ENCODE peak calls at places on chromosomes 2 and 18, in seven cellular contexts. One of them, this sample, is unnamed.

GRCh38 chr2:207768891-207769596 is 662 bp downstream of the FZD5 start:
- DNase-seq in endothelial cell: peak
- DNase-seq in lower leg skin: no peak
- DNase-seq in GM13977: peak
- DNase-seq in lung: peak
- DNase-seq in fibroblast of lung: peak
- DNase-seq in suprapubic skin: no peak
- DNase-seq in this sample: no peak

GRCh38 chr2:83874712-83875430 is 584.2 kb downstream of the SUCLG1 start:
- DNase-seq in lower leg skin: no peak
- DNase-seq in suprapubic skin: no peak
- DNase-seq in GM13977: no peak
- DNase-seq in fibroblast of lung: no peak
- DNase-seq in lung: no peak
- DNase-seq in endothelial cell: no peak
- DNase-seq in this sample: no peak

GRCh38 chr18:22428672-22429071 is 11.0 kb upstream of the CTAGE1 start:
- DNase-seq in fibroblast of lung: no peak
- DNase-seq in suprapubic skin: no peak
- DNase-seq in lower leg skin: no peak
- DNase-seq in endothelial cell: no peak
- DNase-seq in lung: no peak
- DNase-seq in GM13977: no peak
- DNase-seq in this sample: no peak

GRCh38 chr2:231710751-231711676 is 2.7 kb downstream of the PTMA start:
- DNase-seq in lung: peak
- DNase-seq in endothelial cell: peak
- DNase-seq in lower leg skin: no peak
- DNase-seq in GM13977: no peak
- DNase-seq in suprapubic skin: no peak
- DNase-seq in fibroblast of lung: peak
- DNase-seq in this sample: no peak

GRCh38 chr2:239496700-239497099 is 95.9 kb upstream of the HDAC4 start:
- DNase-seq in endothelial cell: no peak
- DNase-seq in suprapubic skin: no peak
- DNase-seq in GM13977: no peak
- DNase-seq in lung: no peak
- DNase-seq in fibroblast of lung: no peak
- DNase-seq in lower leg skin: no peak
- DNase-seq in this sample: no peak

GRCh38 chr2:230798769-230799399 is 65.9 kb upstream of the ITM2C start:
- DNase-seq in suprapubic skin: no peak
- DNase-seq in GM13977: peak
- DNase-seq in endothelial cell: peak
- DNase-seq in lung: peak
- DNase-seq in fibroblast of lung: peak
- DNase-seq in lower leg skin: no peak
- DNase-seq in this sample: no peak

GRCh38 chr2:207530160-207531023 is 630 bp downstream of the CREB1 start:
- DNase-seq in lung: peak
- DNase-seq in suprapubic skin: no peak
- DNase-seq in GM13977: peak
- DNase-seq in fibroblast of lung: peak
- DNase-seq in lower leg skin: no peak
- DNase-seq in endothelial cell: peak
- DNase-seq in this sample: no peak

GRCh38 chr2:239978381-239978780 is 46.8 kb downstream of the NDUFA10 start:
- DNase-seq in lower leg skin: no peak
- DNase-seq in suprapubic skin: no peak
- DNase-seq in lung: no peak
- DNase-seq in endothelial cell: no peak
- DNase-seq in GM13977: no peak
- DNase-seq in fibroblast of lung: peak
- DNase-seq in this sample: no peak

GRCh38 chr2:217900010-217900779 is 102.6 kb downstream of the TNS1 start:
- DNase-seq in fibroblast of lung: no peak
- DNase-seq in GM13977: no peak
- DNase-seq in suprapubic skin: no peak
- DNase-seq in lung: peak
- DNase-seq in endothelial cell: no peak
- DNase-seq in lower leg skin: no peak
- DNase-seq in this sample: no peak

GRCh38 chr2:46277470-46278190 is 19.6 kb upstream of the EPAS1 start:
- DNase-seq in endothelial cell: peak
- DNase-seq in GM13977: no peak
- DNase-seq in fibroblast of lung: no peak
- DNase-seq in suprapubic skin: no peak
- DNase-seq in lower leg skin: no peak
- DNase-seq in lung: no peak
- DNase-seq in this sample: no peak

GRCh38 chr2:46273919-46274318 is 23.3 kb upstream of the EPAS1 start:
- DNase-seq in lower leg skin: no peak
- DNase-seq in fibroblast of lung: no peak
- DNase-seq in suprapubic skin: no peak
- DNase-seq in GM13977: no peak
- DNase-seq in lung: no peak
- DNase-seq in endothelial cell: no peak
- DNase-seq in this sample: no peak

GRCh38 chr2:46278952-46279351 is 18.3 kb upstream of the EPAS1 start:
- DNase-seq in lower leg skin: no peak
- DNase-seq in endothelial cell: no peak
- DNase-seq in suprapubic skin: no peak
- DNase-seq in lung: no peak
- DNase-seq in GM13977: no peak
- DNase-seq in fibroblast of lung: no peak
- DNase-seq in this sample: no peak

GRCh38 chr2:46275995-46276394 is 21.2 kb upstream of the EPAS1 start:
- DNase-seq in GM13977: no peak
- DNase-seq in suprapubic skin: no peak
- DNase-seq in endothelial cell: no peak
- DNase-seq in lung: peak
- DNase-seq in lower leg skin: peak
- DNase-seq in fibroblast of lung: no peak
- DNase-seq in this sample: no peak

GRCh38 chr2:46276652-46277051 is 20.6 kb upstream of the EPAS1 start:
- DNase-seq in fibroblast of lung: no peak
- DNase-seq in GM13977: no peak
- DNase-seq in lower leg skin: no peak
- DNase-seq in suprapubic skin: no peak
- DNase-seq in lung: no peak
- DNase-seq in endothelial cell: no peak
- DNase-seq in this sample: no peak
- TF ChIP-seq CTCF in fibroblast of lung: peak
- TF ChIP-seq CTCF in GM13977: no peak
- TF ChIP-seq CTCF in lower leg skin: no peak
- TF ChIP-seq CTCF in suprapubic skin: no peak
- TF ChIP-seq CTCF in lung: no peak
- TF ChIP-seq CTCF in endothelial cell: no peak
- TF ChIP-seq CTCF in this sample: no peak

GRCh38 chr2:186852508-186852907 is 3.5 kb upstream of the ZSWIM2 start:
- DNase-seq in fibroblast of lung: no peak
- DNase-seq in endothelial cell: no peak
- DNase-seq in lower leg skin: no peak
- DNase-seq in lung: no peak
- DNase-seq in suprapubic skin: no peak
- DNase-seq in GM13977: no peak
- DNase-seq in this sample: no peak

GRCh38 chr2:186853871-186854435 is 5.0 kb upstream of the ZSWIM2 start:
- DNase-seq in lower leg skin: no peak
- DNase-seq in fibroblast of lung: peak
- DNase-seq in endothelial cell: no peak
- DNase-seq in lung: no peak
- DNase-seq in suprapubic skin: no peak
- DNase-seq in GM13977: no peak
- DNase-seq in this sample: no peak

GRCh38 chr2:186848873-186849578 is at the start of gene ZSWIM2:
- DNase-seq in GM13977: peak
- DNase-seq in suprapubic skin: peak
- DNase-seq in fibroblast of lung: peak
- DNase-seq in lung: peak
- DNase-seq in lower leg skin: peak
- DNase-seq in endothelial cell: peak
- DNase-seq in this sample: peak
- TF ChIP-seq CTCF in GM13977: no peak
- TF ChIP-seq CTCF in suprapubic skin: no peak
- TF ChIP-seq CTCF in fibroblast of lung: no peak
- TF ChIP-seq CTCF in lung: no peak
- TF ChIP-seq CTCF in lower leg skin: no peak
- TF ChIP-seq CTCF in endothelial cell: no peak
- TF ChIP-seq CTCF in this sample: no peak

GRCh38 chr2:30979822-30980245 is 158.4 kb downstream of the GALNT14 start:
- DNase-seq in endothelial cell: no peak
- DNase-seq in lung: no peak
- DNase-seq in lower leg skin: no peak
- DNase-seq in fibroblast of lung: peak
- DNase-seq in suprapubic skin: no peak
- DNase-seq in GM13977: no peak
- DNase-seq in this sample: no peak
- TF ChIP-seq CTCF in endothelial cell: no peak
- TF ChIP-seq CTCF in lung: no peak
- TF ChIP-seq CTCF in lower leg skin: no peak
- TF ChIP-seq CTCF in fibroblast of lung: peak
- TF ChIP-seq CTCF in suprapubic skin: no peak
- TF ChIP-seq CTCF in GM13977: no peak
- TF ChIP-seq CTCF in this sample: no peak

DNA sequence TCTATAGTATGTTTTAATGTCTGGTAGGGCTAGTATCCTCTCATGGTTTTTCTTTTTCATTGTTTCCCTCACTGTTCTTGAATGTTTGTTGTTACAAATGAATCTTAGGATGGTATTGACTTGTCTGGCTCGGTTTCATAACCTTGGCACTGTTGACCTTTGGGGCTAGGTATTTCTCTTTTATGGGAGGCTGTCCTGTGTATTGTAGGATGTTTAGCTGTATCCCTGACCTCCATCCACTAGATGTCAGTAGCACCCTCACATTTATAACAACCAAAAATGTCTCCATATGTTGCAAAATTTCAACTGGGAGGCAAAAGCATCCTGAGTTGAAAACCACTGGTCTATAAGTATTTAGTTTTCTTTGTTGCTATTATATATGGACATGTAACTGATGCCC is 7.0 kb upstream of the AOX1 start:
- DNase-seq in GM13977: no peak
- DNase-seq in lower leg skin: no peak
- DNase-seq in fibroblast of lung: peak
- DNase-seq in lung: no peak
- DNase-seq in endothelial cell: no peak
- DNase-seq in suprapubic skin: no peak
- DNase-seq in this sample: no peak
- TF ChIP-seq CTCF in GM13977: peak
- TF ChIP-seq CTCF in lower leg skin: no peak
- TF ChIP-seq CTCF in fibroblast of lung: peak
- TF ChIP-seq CTCF in lung: peak
- TF ChIP-seq CTCF in endothelial cell: peak
- TF ChIP-seq CTCF in suprapubic skin: peak
- TF ChIP-seq CTCF in this sample: peak

GRCh38 chr2:196431957-196432356 is 207.6 kb upstream of the CCDC150 start:
- DNase-seq in fibroblast of lung: peak
- DNase-seq in suprapubic skin: no peak
- DNase-seq in lower leg skin: no peak
- DNase-seq in GM13977: no peak
- DNase-seq in endothelial cell: peak
- DNase-seq in lung: no peak
- DNase-seq in this sample: no peak
- TF ChIP-seq CTCF in fibroblast of lung: peak
- TF ChIP-seq CTCF in suprapubic skin: no peak
- TF ChIP-seq CTCF in lower leg skin: no peak
- TF ChIP-seq CTCF in GM13977: no peak
- TF ChIP-seq CTCF in endothelial cell: peak
- TF ChIP-seq CTCF in lung: no peak
- TF ChIP-seq CTCF in this sample: peak

DNA sequence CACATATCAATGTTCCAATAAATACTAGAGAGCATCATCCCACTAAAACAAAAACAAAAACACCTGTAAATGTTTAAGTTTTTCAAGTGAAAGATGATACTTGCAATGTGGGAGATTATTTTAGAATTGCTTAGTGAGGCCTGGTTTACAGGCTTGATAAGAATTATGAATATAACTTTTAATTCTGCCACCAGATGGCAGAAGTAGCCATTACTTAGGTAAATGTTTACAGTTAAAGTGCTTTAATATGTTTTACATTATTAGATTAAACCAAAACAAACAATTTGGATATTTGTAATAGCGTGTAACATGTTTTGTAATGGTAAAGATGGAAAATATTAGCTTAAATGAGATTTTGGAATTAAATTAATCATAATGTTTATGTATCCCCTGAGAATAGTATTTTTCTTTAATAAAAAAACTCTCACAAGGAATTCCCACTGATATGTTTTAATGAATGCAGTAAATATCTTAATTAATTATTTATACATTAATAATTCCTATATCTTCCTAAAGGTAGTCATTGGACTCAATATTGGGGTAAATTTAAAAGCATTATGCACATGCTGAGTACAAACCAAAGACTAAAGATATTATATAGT is 522.0 kb downstream of the SPAG16 start:
- DNase-seq in suprapubic skin: no peak
- DNase-seq in lung: no peak
- DNase-seq in lower leg skin: no peak
- DNase-seq in endothelial cell: no peak
- DNase-seq in GM13977: peak
- DNase-seq in fibroblast of lung: peak
- DNase-seq in this sample: no peak
- TF ChIP-seq CTCF in suprapubic skin: no peak
- TF ChIP-seq CTCF in lung: no peak
- TF ChIP-seq CTCF in lower leg skin: no peak
- TF ChIP-seq CTCF in endothelial cell: peak
- TF ChIP-seq CTCF in GM13977: peak
- TF ChIP-seq CTCF in fibroblast of lung: peak
- TF ChIP-seq CTCF in this sample: peak

GRCh38 chr2:100427627-100428258 is 10.3 kb upstream of the CHST10 start:
- DNase-seq in lower leg skin: no peak
- DNase-seq in GM13977: peak
- DNase-seq in endothelial cell: peak
- DNase-seq in lung: peak
- DNase-seq in fibroblast of lung: peak
- DNase-seq in suprapubic skin: no peak
- DNase-seq in this sample: no peak
- TF ChIP-seq CTCF in lower leg skin: no peak
- TF ChIP-seq CTCF in GM13977: peak
- TF ChIP-seq CTCF in endothelial cell: peak
- TF ChIP-seq CTCF in lung: peak
- TF ChIP-seq CTCF in fibroblast of lung: peak
- TF ChIP-seq CTCF in suprapubic skin: peak
- TF ChIP-seq CTCF in this sample: peak

DNA sequence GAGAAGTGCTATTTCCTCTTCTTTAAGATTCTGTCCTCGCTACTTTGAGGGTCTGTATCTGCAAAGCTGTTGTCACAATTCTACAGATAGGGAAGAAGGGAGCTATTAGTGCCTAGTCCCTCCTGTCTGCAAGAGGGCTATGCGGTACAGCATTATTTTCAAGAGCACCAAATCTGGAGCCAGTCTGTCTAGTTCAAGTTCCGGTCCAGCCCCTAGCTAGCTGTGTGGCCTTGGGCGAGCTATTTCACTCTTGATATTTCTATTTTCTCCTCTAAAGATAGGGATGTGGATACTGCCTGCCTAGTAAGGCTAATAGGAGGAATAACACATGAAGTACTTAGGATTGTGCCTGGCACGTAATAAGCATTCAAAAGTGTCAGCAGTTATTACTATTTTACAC is 272.4 kb downstream of the KCNE4 start:
- DNase-seq in suprapubic skin: no peak
- DNase-seq in lung: no peak
- DNase-seq in GM13977: no peak
- DNase-seq in lower leg skin: no peak
- DNase-seq in endothelial cell: no peak
- DNase-seq in fibroblast of lung: no peak
- DNase-seq in this sample: no peak
- TF ChIP-seq CTCF in suprapubic skin: no peak
- TF ChIP-seq CTCF in lung: no peak
- TF ChIP-seq CTCF in GM13977: no peak
- TF ChIP-seq CTCF in lower leg skin: no peak
- TF ChIP-seq CTCF in endothelial cell: no peak
- TF ChIP-seq CTCF in fibroblast of lung: no peak
- TF ChIP-seq CTCF in this sample: no peak